ENCODE peak calls at places on chromosomes 13 and 19, in four cellular contexts. O is neural progenitor cell, X is IMR-90, S is neuronal stem cell. Y is an unnamed sample. For H3K4me1, the result is how much of the 10 kb centered on the place peaks cover.

GRCh38 chr19:6056801-6057650 is 53.3 kb downstream of the RFX2 start:
- DNase-seq in O (no peak), X (peak), S (no peak), Y (peak)

GRCh38 chr13:90640976-90641375 is 706.5 kb upstream of the MIR17HG start:
- DNase-seq in O (no peak), X (no peak), S (no peak), Y (no peak)

GRCh38 chr13:90717451-90717936 is 630.0 kb upstream of the MIR17HG start:
- DNase-seq in O (peak), X (peak), S (peak), Y (no peak)

GRCh38 chr13:40779796-40780285 is 8.9 kb upstream of the MRPS31 start:
- DNase-seq in O (no peak), X (no peak), S (no peak), Y (no peak)

GRCh38 chr19:38665950-38666661 is 18.7 kb downstream of the ACTN4 start:
- DNase-seq in O (peak), X (peak), S (peak), Y (peak)

GRCh38 chr13:109243311-109243951 is 543.0 kb downstream of the IRS2 start:
- DNase-seq in O (no peak), X (peak), S (no peak), Y (no peak)

GRCh38 chr19:1408300-1409203 is 1.2 kb downstream of the DAZAP1 start:
- DNase-seq in O (peak), X (peak), S (peak), Y (peak)

GRCh38 chr19:52987221-52987620 is 24.5 kb upstream of the ZNF816 start:
- DNase-seq in O (no peak), X (no peak), S (no peak), Y (no peak)

GRCh38 chr19:29841559-29842367 is 30.0 kb downstream of the CCNE1 start:
- DNase-seq in O (peak), X (peak), S (peak), Y (peak)

GRCh38 chr19:36973021-36973843 is 57.1 kb downstream of the ZNF568 start:
- DNase-seq in O (no peak), X (peak), S (peak), Y (no peak)

GRCh38 chr13:113882266-113882627 is 18.4 kb upstream of the GAS6 start:
- DNase-seq in O (no peak), X (no peak), S (no peak), Y (no peak)

GRCh38 chr19:46000497-46001246 is 5.4 kb downstream of the CCDC61 start:
- DNase-seq in O (peak), X (no peak), S (peak), Y (no peak)

GRCh38 chr19:7676376-7676775 is 514 bp upstream of the MCEMP1 start:
- DNase-seq in O (no peak), X (no peak), S (no peak), Y (no peak)

GRCh38 chr13:59834801-59835200 is 328.9 kb downstream of the DIAPH3 start:
- DNase-seq in O (no peak), X (peak), S (no peak), Y (no peak)

DNA sequence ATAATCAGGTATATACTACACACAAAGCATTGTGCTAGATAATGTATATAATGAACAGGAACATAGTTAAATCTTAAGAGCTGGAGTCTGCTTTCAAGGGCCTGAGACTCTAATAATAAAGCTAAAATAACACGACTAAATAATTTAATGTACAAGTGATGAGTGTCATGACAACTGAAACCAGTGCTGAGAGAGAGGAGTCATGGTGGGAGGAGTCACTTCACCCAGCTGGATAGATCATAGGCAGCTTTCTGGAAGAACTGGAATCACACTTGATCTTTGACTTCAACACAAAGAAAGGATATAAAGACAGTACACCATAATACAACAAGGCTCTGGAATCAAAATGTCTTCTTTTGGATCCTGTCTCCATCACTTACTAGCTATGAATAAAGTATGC is 7.1 kb downstream of the RBM26 start:
- DNase-seq in O (no peak), X (peak), S (no peak), Y (peak)
- H3K4me1 ChIP-seq in O (under half), X (under half), S (under half), Y (under half)

GRCh38 chr13:112586334-112586733 is 1.6 kb downstream of the TUBGCP3 start:
- DNase-seq in O (no peak), X (no peak), S (no peak), Y (no peak)
- H3K4me1 ChIP-seq in O (under half), X (under half), S (under half), Y (under half)

GRCh38 chr19:41988947-41989346 is 5.1 kb downstream of the ATP1A3 start:
- DNase-seq in O (no peak), X (no peak), S (no peak), Y (no peak)

GRCh38 chr19:41990028-41990427 is 4.0 kb downstream of the ATP1A3 start:
- DNase-seq in O (no peak), X (no peak), S (no peak), Y (no peak)

GRCh38 chr19:41991025-41991424 is 3.0 kb downstream of the ATP1A3 start:
- DNase-seq in O (peak), X (no peak), S (no peak), Y (no peak)

GRCh38 chr19:41993612-41994483 is at the start of gene ATP1A3:
- DNase-seq in O (peak), X (peak), S (peak), Y (peak)

DNA sequence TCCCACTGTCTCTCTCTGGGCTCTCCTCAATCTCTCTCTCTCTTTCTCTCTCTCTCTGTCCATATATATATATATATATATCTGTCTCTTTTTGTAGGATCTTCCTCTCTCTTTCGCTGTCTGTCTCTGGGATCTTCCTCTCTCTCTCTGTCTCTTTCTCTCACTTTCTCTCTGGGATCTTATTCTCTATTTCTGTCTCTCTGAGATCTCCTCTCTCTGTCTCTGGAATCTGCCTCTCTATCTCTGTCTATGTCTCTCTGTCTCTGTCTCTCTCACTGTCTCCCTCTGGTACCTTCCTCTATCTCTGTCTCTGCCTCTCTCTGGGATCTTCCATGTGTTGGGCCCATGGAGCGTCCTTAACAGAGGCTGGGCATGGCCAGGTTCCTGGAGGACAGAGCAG is 3.4 kb downstream of the ATP1A3 start:
- DNase-seq in O (no peak), X (no peak), S (no peak), Y (no peak)
- H3K4me1 ChIP-seq in O (under half), X (under half), S (under half), Y (under half)

DNA sequence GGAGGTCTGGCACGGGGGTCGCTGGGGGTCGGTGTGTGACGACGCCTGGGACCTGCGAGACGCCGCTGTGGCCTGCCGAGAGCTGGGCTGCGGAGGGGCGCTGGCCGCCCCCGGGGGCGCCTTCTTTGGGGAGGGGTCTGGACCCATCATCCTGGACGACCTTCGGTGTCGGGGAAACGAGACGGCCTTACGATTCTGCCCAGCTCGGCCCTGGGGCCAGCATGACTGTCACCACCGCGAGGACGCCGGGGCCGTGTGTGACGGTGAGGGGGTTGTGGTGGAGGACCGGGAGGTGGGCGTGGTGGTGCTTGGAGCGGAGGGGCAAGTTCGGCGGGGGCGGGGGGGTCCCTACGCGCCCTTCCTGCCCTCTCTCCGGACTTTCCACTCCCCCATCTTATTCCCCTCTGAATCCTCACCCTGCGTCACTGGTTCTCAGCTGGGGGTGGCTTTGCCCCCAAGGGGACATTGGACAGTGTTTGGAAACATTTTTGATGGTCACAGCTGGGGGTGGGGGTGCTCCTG is 5.5 kb downstream of the SSC5D start:
- DNase-seq in O (no peak), X (no peak), S (no peak), Y (no peak)
- H3K4me1 ChIP-seq in O (under half), X (under half), S (under half), Y (under half)

DNA sequence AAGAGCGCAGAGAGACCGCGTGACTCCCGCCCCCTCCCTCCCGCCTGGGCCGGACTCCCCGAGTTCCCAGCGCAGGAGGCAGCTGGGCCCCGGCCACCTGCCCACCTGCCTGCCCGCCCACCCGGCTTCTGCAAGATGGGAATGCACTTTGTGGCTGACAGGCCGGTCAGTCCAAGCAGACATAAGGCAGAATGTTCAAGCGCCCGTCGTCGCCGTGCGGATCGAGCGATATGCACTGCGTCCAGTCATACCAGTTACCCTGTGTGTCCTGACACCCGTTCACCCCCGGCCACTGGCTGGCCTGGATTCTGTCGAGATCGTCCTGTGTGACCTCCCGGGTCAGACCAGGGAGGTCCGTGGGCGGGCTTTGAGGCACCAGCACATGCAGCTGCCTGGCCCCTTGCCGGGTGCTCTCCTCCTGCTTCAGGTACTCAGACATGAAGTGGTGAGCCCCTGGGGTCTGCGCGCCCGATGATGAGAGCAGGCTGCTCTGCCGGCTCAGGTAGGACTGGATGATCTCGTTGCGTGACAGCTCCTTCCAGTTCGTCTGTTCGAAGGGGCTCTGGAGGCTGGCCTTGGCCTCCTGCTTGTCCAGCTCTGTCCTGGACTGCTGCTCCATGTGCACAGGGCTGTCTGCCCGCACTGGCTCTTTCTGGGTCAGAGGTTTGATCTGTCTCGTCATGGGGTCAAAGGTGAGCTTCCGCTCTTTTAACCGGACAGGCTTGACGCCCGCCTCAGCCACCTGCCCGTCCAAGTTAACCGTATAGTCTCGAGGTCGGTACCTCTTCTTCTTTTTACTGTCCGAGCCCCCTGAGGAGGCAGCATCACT is 3.9 kb upstream of the SLC35E1 start:
- DNase-seq in O (no peak), X (no peak), S (no peak), Y (no peak)
- H3K4me1 ChIP-seq in O (under half), X (under half), S (under half), Y (under half)

GRCh38 chr19:40420766-40421467 is 4.9 kb downstream of the SERTAD1 start:
- DNase-seq in O (peak), X (peak), S (peak), Y (peak)

GRCh38 chr19:40419780-40420179 is 6.0 kb downstream of the SERTAD1 start:
- DNase-seq in O (no peak), X (no peak), S (no peak), Y (no peak)

GRCh38 chr19:40421468-40421778 is 4.4 kb downstream of the SERTAD1 start:
- DNase-seq in O (no peak), X (no peak), S (no peak), Y (no peak)

GRCh38 chr19:40419066-40419612 is 6.0 kb upstream of the PRX start:
- DNase-seq in O (no peak), X (no peak), S (no peak), Y (no peak)

DNA sequence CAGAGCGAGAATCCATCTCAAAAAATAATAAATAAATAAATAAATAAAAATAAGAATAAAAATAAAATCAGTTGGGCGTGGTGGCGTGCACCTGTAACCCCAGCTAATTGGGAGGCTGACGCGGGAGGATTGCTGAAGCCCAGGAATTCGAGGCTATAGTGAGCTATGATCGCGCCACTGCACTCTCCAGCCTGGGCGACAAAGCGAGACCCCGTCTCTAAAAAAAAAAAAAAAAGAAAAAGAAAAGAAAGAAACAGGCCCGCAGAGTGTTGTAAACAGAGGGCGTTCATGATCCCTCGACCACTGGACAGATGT is 5.4 kb downstream of the SERTAD1 start:
- DNase-seq in O (no peak), X (no peak), S (no peak), Y (no peak)
- H3K4me1 ChIP-seq in O (under half), X (under half), S (under half), Y (under half)

GRCh38 chr13:38819596-38819995 is 132.7 kb downstream of the FREM2 start:
- DNase-seq in O (no peak), X (no peak), S (no peak), Y (no peak)
- H3K4me1 ChIP-seq in O (under half), X (under half), S (under half), Y (under half)

GRCh38 chr13:111951982-111952565 is 114.9 kb upstream of the SOX1 start:
- DNase-seq in O (no peak), X (no peak), S (no peak), Y (no peak)
- H3K4me1 ChIP-seq in O (under half), X (under half), S (under half), Y (under half)

GRCh38 chr19:50378169-50378862 is 2.1 kb downstream of the NR1H2 start:
- DNase-seq in O (no peak), X (no peak), S (no peak), Y (no peak)

GRCh38 chr19:50377517-50377916 is 1.3 kb downstream of the NR1H2 start:
- DNase-seq in O (no peak), X (no peak), S (no peak), Y (no peak)

GRCh38 chr19:50380137-50380536 is 3.9 kb downstream of the NR1H2 start:
- DNase-seq in O (no peak), X (peak), S (no peak), Y (no peak)

GRCh38 chr19:50379602-50380001 is 3.3 kb downstream of the NR1H2 start:
- DNase-seq in O (no peak), X (no peak), S (no peak), Y (no peak)

GRCh38 chr19:50378863-50379236 is 2.6 kb downstream of the NR1H2 start:
- DNase-seq in O (no peak), X (no peak), S (no peak), Y (no peak)
- H3K4me1 ChIP-seq in O (under half), X (under half), S (under half), Y (under half)

GRCh38 chr19:2627855-2628254 is 74.6 kb downstream of the GNG7 start:
- DNase-seq in O (no peak), X (peak), S (no peak), Y (no peak)
- H3K4me1 ChIP-seq in O (under half), X (under half), S (under half), Y (under half)

Y was measured in Caco-2.